ENCODE peak calls at places on chromosomes 13 and 19, in four cellular contexts. J is osteoblast, X is cardiac muscle cell, W is fibroblast of the aortic adventitia. Q is an unnamed sample.

GRCh38 chr13:27200413-27201066 is 28.9 kb upstream of the USP12 start:
- DNase-seq in W (peak), J (peak), X (no peak), Q (no peak)

GRCh38 chr19:1700733-1701663 is 48.6 kb upstream of the TCF3 start:
- DNase-seq in W (no peak), J (peak), X (no peak), Q (no peak)

GRCh38 chr13:95160112-95160906 is 140.9 kb downstream of the ABCC4 start:
- DNase-seq in J (no peak), X (peak), W (no peak), Q (no peak)

GRCh38 chr13:29428310-29428991 is 167.0 kb downstream of the SLC7A1 start:
- DNase-seq in W (no peak), X (peak), J (no peak), Q (no peak)

GRCh38 chr13:44278164-44278563 is 95.5 kb upstream of the SERP2 start:
- DNase-seq in W (no peak), J (no peak), X (no peak), Q (no peak)

GRCh38 chr13:110396476-110396875 is 89.4 kb downstream of the COL4A2 start:
- DNase-seq in J (peak), W (no peak), X (no peak), Q (no peak)

GRCh38 chr19:55210120-55210493 is 806 bp upstream of the PTPRH start:
- DNase-seq in J (peak), W (peak), X (no peak), Q (peak)

GRCh38 chr19:15297416-15298224 is 34.7 kb downstream of the BRD4 start:
- DNase-seq in W (peak), X (no peak), J (peak), Q (peak)

GRCh38 chr13:77422724-77423123 is 95.8 kb upstream of the MYCBP2 start:
- DNase-seq in J (no peak), W (no peak), X (no peak), Q (no peak)

GRCh38 chr13:24745861-24746617 is 17.9 kb upstream of the RNF17 start:
- DNase-seq in J (no peak), X (no peak), W (no peak), Q (no peak)

GRCh38 chr19:16888629-16889371 is at the start of gene F2RL3:
- DNase-seq in W (no peak), X (peak), J (no peak), Q (no peak)

DNA sequence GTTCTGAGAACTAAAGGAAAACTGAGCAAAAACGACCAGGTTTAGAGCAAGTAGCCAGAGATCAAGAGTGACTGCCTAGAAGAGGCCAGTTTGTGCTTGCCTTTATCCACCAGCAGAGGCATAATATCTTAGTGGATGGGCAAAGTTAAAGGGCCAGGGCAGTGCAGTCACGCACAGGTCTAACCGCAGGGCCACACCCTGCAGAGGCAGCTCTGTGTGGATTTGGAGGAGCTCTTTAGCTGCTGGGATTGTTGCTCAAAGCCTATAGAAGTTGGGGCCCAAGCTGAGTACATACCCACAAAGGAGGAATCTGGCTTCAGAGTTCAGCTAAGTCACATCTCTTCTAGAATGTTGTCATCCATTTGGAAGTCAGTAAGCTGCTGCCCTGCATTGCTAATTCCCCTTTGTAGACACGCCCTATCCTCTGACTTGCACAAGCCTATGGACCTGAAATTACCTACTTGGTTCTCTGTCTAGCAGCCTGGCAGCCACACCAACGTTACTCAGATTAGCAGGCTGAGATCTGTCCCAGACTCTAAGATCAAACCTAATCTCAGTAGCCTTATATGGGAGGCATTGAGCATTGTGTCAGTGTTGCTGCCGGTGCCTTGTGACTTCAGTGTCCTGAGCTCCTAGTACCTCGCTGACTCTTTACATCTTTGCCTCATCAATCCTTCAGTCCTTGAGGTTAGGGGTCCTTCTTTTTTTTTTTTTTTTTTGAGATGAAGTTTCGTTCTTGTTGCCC is 102.9 kb upstream of the STARD13 start:
- DNase-seq in J (no peak), W (peak), X (peak), Q (no peak)
- TF ChIP-seq CTCF in J (peak), W (no peak), X (no peak), Q (no peak)

GRCh38 chr13:84654654-84655244 is 772.5 kb upstream of the SLITRK1 start:
- DNase-seq in W (no peak), J (no peak), X (no peak), Q (no peak)
- H3K4me3 ChIP-seq in W (no peak), J (no peak), X (no peak), Q (no peak)

DNA sequence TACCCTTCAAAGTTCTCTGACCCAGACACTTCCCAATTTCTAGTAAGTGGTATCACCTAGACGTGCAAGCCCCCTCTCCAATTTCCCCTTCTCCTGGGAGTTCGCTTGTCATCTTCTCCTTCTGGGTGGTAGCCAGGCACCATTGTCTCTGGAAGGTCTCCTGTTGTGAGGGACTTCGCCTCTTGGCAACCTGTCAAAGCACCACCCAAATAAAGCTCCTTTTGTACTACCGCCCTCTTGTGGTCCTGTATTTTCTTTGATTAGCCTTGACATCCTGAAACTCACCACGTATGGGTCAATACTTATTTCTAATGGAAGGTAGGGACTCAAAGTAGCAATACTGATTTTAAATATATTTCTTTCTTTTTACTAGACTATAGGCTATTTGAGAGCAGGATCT is 8.2 kb downstream of the GPC5 start:
- DNase-seq in W (peak), J (no peak), X (no peak), Q (no peak)
- TF ChIP-seq CTCF in W (peak), J (peak), X (peak), Q (peak)

DNA sequence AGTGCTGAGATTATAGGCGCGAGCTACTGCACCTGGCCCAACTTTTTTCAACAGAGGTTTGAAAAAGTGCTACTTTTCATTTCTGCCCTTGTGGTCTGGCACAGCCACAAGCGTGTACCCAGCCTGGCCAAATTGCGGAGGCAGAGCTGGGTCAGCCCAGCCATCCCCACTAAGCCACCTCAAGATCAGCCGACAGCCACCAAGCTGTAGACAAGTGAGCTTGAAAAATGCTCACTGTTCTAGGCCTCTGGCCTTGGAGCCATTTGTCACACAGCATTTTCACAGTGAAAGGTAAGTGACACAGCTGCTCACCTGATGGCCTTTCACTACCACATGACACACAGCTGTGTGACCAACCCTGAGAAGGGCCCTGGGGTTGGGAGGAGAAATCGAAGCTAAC is 27.3 kb downstream of the DNMT1 start:
- DNase-seq in J (no peak), X (no peak), W (no peak), Q (no peak)
- H3K4me3 ChIP-seq in J (no peak), X (no peak), W (no peak), Q (no peak)

DNA sequence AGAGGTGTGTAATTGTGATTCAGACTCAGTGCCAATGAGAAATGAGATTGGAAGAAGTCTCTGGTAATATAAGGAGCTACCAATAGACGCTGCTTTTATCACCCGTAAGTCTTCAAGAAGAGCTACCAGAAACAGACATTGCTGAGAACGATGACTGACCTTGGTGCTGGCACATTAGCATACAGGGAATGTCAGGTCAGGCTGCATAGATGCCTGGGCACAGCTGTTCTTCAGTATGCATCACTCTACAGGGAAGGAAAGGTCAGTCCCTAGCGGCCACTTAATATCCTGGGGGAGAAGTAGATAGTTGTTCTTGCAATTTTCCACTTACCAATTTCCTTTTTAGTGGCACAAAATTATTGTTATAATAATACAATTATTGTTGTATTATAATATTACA is 380.4 kb downstream of the PCDH9 start:
- DNase-seq in W (no peak), J (no peak), X (no peak), Q (no peak)
- TF ChIP-seq CTCF in W (no peak), J (no peak), X (no peak), Q (no peak)

GRCh38 chr19:44723952-44724319 is 24.6 kb upstream of the BCL3 start:
- DNase-seq in X (peak), J (peak), W (peak), Q (no peak)

GRCh38 chr19:44723299-44723951 is 24.5 kb downstream of the CEACAM16 start:
- DNase-seq in X (no peak), W (no peak), J (no peak), Q (no peak)

GRCh38 chr19:44725251-44725650 is 23.3 kb upstream of the BCL3 start:
- DNase-seq in W (no peak), X (no peak), J (peak), Q (no peak)

GRCh38 chr19:44726465-44726864 is 22.0 kb upstream of the BCL3 start:
- DNase-seq in J (no peak), W (no peak), X (no peak), Q (no peak)

GRCh38 chr19:44725684-44726083 is 22.8 kb upstream of the BCL3 start:
- DNase-seq in J (no peak), X (no peak), W (no peak), Q (no peak)
- H3K4me3 ChIP-seq in J (no peak), X (no peak), W (no peak), Q (no peak)

GRCh38 chr13:38687246-38688229 is 661 bp downstream of the FREM2 start:
- DNase-seq in W (no peak), J (peak), X (peak), Q (no peak)
- TF ChIP-seq CTCF in W (no peak), J (no peak), X (no peak), Q (no peak)

DNA sequence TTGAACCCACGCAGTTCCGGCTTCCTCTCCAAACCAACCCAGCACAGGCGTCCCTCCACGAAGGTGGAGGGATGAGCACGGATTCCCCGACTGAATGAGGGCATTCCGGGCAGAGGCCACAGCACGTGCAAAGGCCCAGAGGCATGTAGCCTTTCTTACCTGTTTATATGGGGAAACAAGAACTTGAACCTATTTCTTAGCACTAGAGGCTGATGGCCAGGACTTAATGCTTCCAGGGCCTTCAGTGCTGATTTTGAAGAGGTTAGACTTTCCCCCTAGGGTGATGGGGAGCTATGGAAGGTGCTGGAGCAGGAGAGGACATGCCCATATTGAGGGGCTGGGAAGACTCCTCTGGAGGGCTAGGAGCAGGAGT is 2.0 kb downstream of the MAST3 start:
- DNase-seq in X (no peak), W (no peak), J (peak), Q (no peak)
- H3K4me3 ChIP-seq in X (no peak), W (no peak), J (peak), Q (no peak)

GRCh38 chr13:38180670-38181069 is 169.0 kb upstream of the UFM1 start:
- DNase-seq in W (no peak), X (no peak), J (no peak), Q (no peak)
- TF ChIP-seq CTCF in W (no peak), X (no peak), J (no peak), Q (no peak)